ENCODE peak calls at places on chromosomes 11 and 22, in nine cellular contexts. X is fibroblast of lung, K is tibial artery, I is IMR-90, L is psoas muscle, F is AG04449, V is fibroblast of mammary gland, O is cardiac muscle cell, B is BE2C. T is an unnamed sample.

GRCh38 chr22:48949375-48950149 is 878.1 kb downstream of the BRD1 start:
- DNase-seq in X (no peak), K (peak; percentile 39), I (no peak), L (no peak), F (no peak), V (no peak), O (no peak), B (no peak), T (no peak)

GRCh38 chr22:41857860-41858199 is 24.9 kb downstream of the SREBF2 start:
- DNase-seq in X (no peak), K (no peak), I (no peak), L (no peak), F (no peak), V (no peak), O (no peak), B (no peak), T (no peak)

GRCh38 chr11:69131644-69132300 is 24.0 kb upstream of the SMIM38 start:
- DNase-seq in X (peak; percentile 72), K (peak; percentile 83), I (peak; percentile 70), L (peak; percentile 40), F (peak; percentile 17), V (peak; percentile 63), O (peak; percentile 80), B (peak; percentile 70), T (peak; percentile 76)

GRCh38 chr11:112302226-112302868 is 41.7 kb upstream of the PLET1 start:
- DNase-seq in X (peak; percentile 23), K (no peak), I (peak; percentile 30), L (no peak), F (no peak), V (no peak), O (peak; percentile 32), B (no peak), T (no peak)

GRCh38 chr22:39519681-39520053 is 695 bp upstream of the ATF4 start:
- DNase-seq in X (peak; percentile 62), K (peak; percentile 80), I (no peak), L (peak; percentile 64), F (no peak), V (no peak), O (peak; percentile 68), B (peak; percentile 68), T (peak; percentile 77)

GRCh38 chr22:41976070-41976901 is 7.0 kb downstream of the SEPTIN3 start:
- DNase-seq in X (no peak), K (no peak), I (no peak), L (no peak), F (no peak), V (no peak), O (no peak), B (peak; percentile 72), T (peak; percentile 34)

GRCh38 chr22:22767876-22768602 is 119.6 kb upstream of the IGLL5 start:
- DNase-seq in X (no peak), K (peak; percentile 41), I (no peak), L (no peak), F (no peak), V (peak; percentile 49), O (peak; percentile 38), B (no peak), T (no peak)

GRCh38 chr22:38751422-38752346 is 4.1 kb downstream of the SUN2 start:
- DNase-seq in X (peak; percentile 37), K (no peak), I (no peak), L (peak; percentile 80), F (no peak), V (no peak), O (no peak), B (no peak), T (peak; percentile 51)

GRCh38 chr11:17828311-17828751 is 93.8 kb downstream of the KCNC1 start:
- DNase-seq in X (peak; percentile 77), K (no peak), I (peak; percentile 59), L (peak; percentile 42), F (no peak), V (peak; percentile 74), O (peak; percentile 46), B (no peak), T (peak; percentile 37)

GRCh38 chr22:20106849-20107237 is 9.1 kb upstream of the RANBP1 start:
- DNase-seq in X (no peak), K (no peak), I (no peak), L (peak; percentile 12), F (no peak), V (no peak), O (no peak), B (no peak), T (peak; percentile 3)

GRCh38 chr22:33864723-33865130 is 55.5 kb downstream of the LARGE1 start:
- DNase-seq in X (no peak), K (no peak), I (peak; percentile 36), L (no peak), F (no peak), V (peak; percentile 53), O (peak; percentile 44), B (no peak), T (peak; percentile 37)

GRCh38 chr22:49156662-49157285 is 670.9 kb downstream of the BRD1 start:
- DNase-seq in X (no peak), K (peak; percentile 27), I (no peak), L (no peak), F (no peak), V (no peak), O (no peak), B (no peak), T (no peak)

GRCh38 chr11:43573873-43574272 is 106.7 kb upstream of the HSD17B12 start:
- DNase-seq in X (no peak), K (no peak), I (no peak), L (no peak), F (no peak), V (no peak), O (no peak), B (no peak), T (no peak)

GRCh38 chr11:69105431-69106123 is 50.2 kb upstream of the SMIM38 start:
- DNase-seq in X (no peak), K (no peak), I (no peak), L (no peak), F (no peak), V (no peak), O (no peak), B (peak; percentile 63), T (no peak)

GRCh38 chr22:30245985-30246901 is at the start of gene LIF:
- DNase-seq in X (peak; percentile 82), K (no peak), I (peak; percentile 86), L (no peak), F (no peak), V (peak; percentile 56), O (peak; percentile 69), B (no peak), T (no peak)

GRCh38 chr11:111531687-111532364 is 8.7 kb upstream of the LAYN start:
- DNase-seq in X (peak; percentile 94), K (no peak), I (peak; percentile 95), L (no peak), F (peak; percentile 77), V (peak; percentile 92), O (peak; percentile 77), B (no peak), T (no peak)

GRCh38 chr11:65565624-65566453 is 4.4 kb upstream of the ZNRD2 start:
- DNase-seq in X (peak; percentile 70), K (no peak), I (peak; percentile 35), L (no peak), F (no peak), V (no peak), O (no peak), B (no peak), T (no peak)

DNA sequence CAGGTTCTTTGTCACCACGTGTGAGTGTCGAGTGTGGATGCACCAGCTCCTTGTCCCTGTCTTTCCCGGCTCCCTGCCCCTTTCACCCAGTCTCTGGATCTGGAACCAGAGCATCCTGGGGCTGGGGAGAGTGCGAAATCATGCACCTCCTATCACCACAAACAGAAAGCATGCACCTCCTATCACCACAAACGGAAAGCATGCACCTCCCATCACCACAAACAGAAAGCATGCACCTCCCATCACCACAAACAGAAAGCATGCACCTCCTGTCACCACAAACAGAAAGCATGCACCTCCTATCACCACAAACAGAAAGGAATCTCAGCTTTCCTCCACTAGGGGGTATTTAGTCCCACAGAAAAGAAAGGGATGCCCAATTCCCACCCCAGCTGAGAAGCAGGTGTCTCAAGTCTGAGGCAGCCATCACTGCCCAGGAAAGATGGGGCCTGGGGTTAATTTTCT is 5.9 kb upstream of the GLB1L3 start:
- DNase-seq in X (no peak), K (no peak), I (no peak), L (no peak), F (no peak), V (no peak), O (no peak), B (no peak), T (no peak)
- TF ChIP-seq CTCF in X (peak; percentile 6), K (no peak), I (no peak), L (no peak), F (no peak), V (no peak), O (peak; percentile 16), B (peak; percentile 52), T (no peak)

DNA sequence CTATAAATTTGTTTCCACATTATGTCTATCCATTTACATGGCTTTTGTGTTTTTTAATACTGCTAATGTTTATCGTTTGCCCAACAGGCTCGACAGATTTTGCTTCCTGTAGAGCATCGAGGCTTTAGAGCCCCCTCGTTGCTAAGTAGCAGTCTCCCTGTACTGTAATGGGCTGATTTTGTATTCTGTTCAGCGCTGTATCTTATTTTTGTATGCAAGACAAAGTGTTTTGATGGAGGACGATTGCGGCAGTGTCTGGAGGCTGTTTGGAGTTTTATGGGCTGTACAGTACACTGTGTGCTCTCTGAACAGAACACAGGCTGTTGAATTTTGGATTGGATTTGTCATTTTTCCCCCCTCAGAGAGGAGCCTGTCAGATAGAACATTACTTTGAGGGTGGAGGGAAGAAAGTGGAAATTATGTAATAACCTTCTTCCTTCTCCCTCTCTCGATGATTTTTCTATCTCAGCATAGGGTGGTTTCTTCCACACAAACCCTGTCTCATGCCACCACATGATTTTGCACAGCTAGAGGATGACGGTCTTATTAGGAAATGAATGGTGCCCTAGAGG is 104.4 kb downstream of the ZBTB16 start:
- DNase-seq in X (no peak), K (peak; percentile 81), I (no peak), L (no peak), F (no peak), V (peak; percentile 77), O (peak; percentile 70), B (no peak), T (no peak)
- H3K4me3 ChIP-seq in X (no peak overlapping the region), K (no peak overlapping the region), I (no peak overlapping the region), L (peak overlapping the region; percentile 62), F (no peak overlapping the region), V (no peak overlapping the region), O (no peak overlapping the region), B (peak overlapping the region; percentile 44), T (no peak overlapping the region)

GRCh38 chr11:31160504-31161422 is 208.8 kb downstream of the DCDC1 start:
- DNase-seq in X (no peak), K (no peak), I (no peak), L (no peak), F (no peak), V (peak; percentile 0), O (no peak), B (no peak), T (no peak)
- TF ChIP-seq CTCF in X (peak; percentile 51), K (no peak), I (no peak), L (peak; percentile 14), F (no peak), V (peak; percentile 27), O (peak; percentile 26), B (peak; percentile 17), T (peak; percentile 24)

DNA sequence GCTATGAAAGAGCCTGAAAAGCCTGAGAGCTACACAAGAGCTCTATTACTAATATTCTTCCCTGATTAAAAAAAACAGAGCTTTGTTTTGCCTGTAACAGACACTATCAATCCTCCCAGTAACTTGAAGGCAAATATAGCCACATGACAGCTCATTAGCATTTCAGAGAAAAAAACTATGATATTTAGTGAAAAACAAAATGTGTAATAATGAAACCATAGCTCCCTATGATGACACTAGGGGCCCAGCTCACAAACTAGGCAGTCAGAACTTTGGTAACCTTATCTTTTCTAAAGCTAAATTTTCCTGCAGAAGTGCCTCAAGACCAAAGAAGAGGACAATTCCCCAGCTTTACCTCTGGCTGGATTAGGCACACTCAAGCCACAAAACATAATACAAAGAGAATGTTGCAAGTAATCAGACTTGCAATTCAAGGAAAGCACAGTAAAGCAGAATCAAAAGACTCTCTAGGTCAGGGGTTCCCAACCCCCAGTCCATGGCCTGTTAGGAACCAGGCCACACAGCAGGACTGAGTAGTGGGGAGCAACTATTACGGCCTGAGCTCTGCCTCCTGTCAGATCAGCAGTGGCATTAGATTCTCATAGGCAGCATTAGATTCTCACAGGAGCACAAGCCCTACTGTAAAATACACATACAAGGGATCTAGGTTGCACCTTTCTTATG is 53.3 kb downstream of the MRTFA start:
- DNase-seq in X (no peak), K (no peak), I (no peak), L (no peak), F (no peak), V (no peak), O (no peak), B (no peak), T (no peak)
- H3K4me3 ChIP-seq in X (no peak overlapping the region), K (no peak overlapping the region), I (no peak overlapping the region), L (no peak overlapping the region), F (no peak overlapping the region), V (no peak overlapping the region), O (no peak overlapping the region), B (no peak overlapping the region), T (no peak overlapping the region)